ENCODE peak calls at places on chromosomes 6 and 20, in six cellular contexts. One of them, this sample, is unnamed.

GRCh38 chr20:59421089-59421488 is 120.7 kb downstream of the EDN3 start:
- DNase-seq in NCI-H748 treated with DMSO at 0.1 percent for 48 hours: peak
- DNase-seq in colonic mucosa: no peak
- DNase-seq in nephron progenitor cell: no peak
- DNase-seq in RCC 7860: no peak
- DNase-seq in Peyer's patch: no peak
- DNase-seq in this sample: no peak

GRCh38 chr20:14069796-14070195 is 74.5 kb downstream of the MACROD2 start:
- DNase-seq in NCI-H748 treated with DMSO at 0.1 percent for 48 hours: no peak
- DNase-seq in colonic mucosa: no peak
- DNase-seq in nephron progenitor cell: no peak
- DNase-seq in RCC 7860: no peak
- DNase-seq in Peyer's patch: no peak
- DNase-seq in this sample: no peak

GRCh38 chr6:43979525-43979924 is 147.7 kb downstream of the MRPL14 start:
- DNase-seq in NCI-H748 treated with DMSO at 0.1 percent for 48 hours: no peak
- DNase-seq in colonic mucosa: peak
- DNase-seq in nephron progenitor cell: no peak
- DNase-seq in RCC 7860: no peak
- DNase-seq in Peyer's patch: no peak
- DNase-seq in this sample: no peak

GRCh38 chr6:16903470-16903869 is 142.2 kb upstream of the ATXN1 start:
- DNase-seq in NCI-H748 treated with DMSO at 0.1 percent for 48 hours: no peak
- DNase-seq in colonic mucosa: no peak
- DNase-seq in nephron progenitor cell: no peak
- DNase-seq in RCC 7860: no peak
- DNase-seq in Peyer's patch: no peak
- DNase-seq in this sample: no peak

GRCh38 chr6:11328613-11329247 is 96.3 kb upstream of the NEDD9 start:
- DNase-seq in NCI-H748 treated with DMSO at 0.1 percent for 48 hours: no peak
- DNase-seq in colonic mucosa: no peak
- DNase-seq in nephron progenitor cell: no peak
- DNase-seq in RCC 7860: no peak
- DNase-seq in Peyer's patch: no peak
- DNase-seq in this sample: no peak

GRCh38 chr6:9456241-9456658 is 958.6 kb downstream of the TFAP2A start:
- DNase-seq in NCI-H748 treated with DMSO at 0.1 percent for 48 hours: peak
- DNase-seq in colonic mucosa: no peak
- DNase-seq in nephron progenitor cell: peak
- DNase-seq in RCC 7860: no peak
- DNase-seq in Peyer's patch: no peak
- DNase-seq in this sample: no peak

GRCh38 chr20:14494355-14494754 is 156.9 kb upstream of the FLRT3 start:
- DNase-seq in NCI-H748 treated with DMSO at 0.1 percent for 48 hours: no peak
- DNase-seq in colonic mucosa: no peak
- DNase-seq in nephron progenitor cell: no peak
- DNase-seq in RCC 7860: no peak
- DNase-seq in Peyer's patch: no peak
- DNase-seq in this sample: no peak

GRCh38 chr20:50146732-50147662 is 6.5 kb downstream of the PEDS1 start:
- DNase-seq in NCI-H748 treated with DMSO at 0.1 percent for 48 hours: no peak
- DNase-seq in colonic mucosa: peak
- DNase-seq in nephron progenitor cell: no peak
- DNase-seq in RCC 7860: peak
- DNase-seq in Peyer's patch: peak
- DNase-seq in this sample: peak

GRCh38 chr20:13717631-13718044 is 67.1 kb downstream of the ESF1 start:
- DNase-seq in NCI-H748 treated with DMSO at 0.1 percent for 48 hours: no peak
- DNase-seq in colonic mucosa: no peak
- DNase-seq in nephron progenitor cell: no peak
- DNase-seq in RCC 7860: no peak
- DNase-seq in Peyer's patch: no peak
- DNase-seq in this sample: no peak

GRCh38 chr20:34084227-34084923 is 27.7 kb downstream of the EIF2S2 start:
- DNase-seq in NCI-H748 treated with DMSO at 0.1 percent for 48 hours: no peak
- DNase-seq in colonic mucosa: no peak
- DNase-seq in nephron progenitor cell: no peak
- DNase-seq in RCC 7860: no peak
- DNase-seq in Peyer's patch: no peak
- DNase-seq in this sample: no peak

GRCh38 chr20:16927031-16927430 is 178.9 kb downstream of the OTOR start:
- DNase-seq in NCI-H748 treated with DMSO at 0.1 percent for 48 hours: peak
- DNase-seq in colonic mucosa: no peak
- DNase-seq in nephron progenitor cell: no peak
- DNase-seq in RCC 7860: no peak
- DNase-seq in Peyer's patch: no peak
- DNase-seq in this sample: no peak

GRCh38 chr6:14959324-14959885 is 286.5 kb upstream of the JARID2 start:
- DNase-seq in NCI-H748 treated with DMSO at 0.1 percent for 48 hours: no peak
- DNase-seq in colonic mucosa: no peak
- DNase-seq in nephron progenitor cell: no peak
- DNase-seq in RCC 7860: no peak
- DNase-seq in Peyer's patch: no peak
- DNase-seq in this sample: no peak

GRCh38 chr6:46642928-46643751 is 9.5 kb downstream of the CYP39A1 start:
- DNase-seq in NCI-H748 treated with DMSO at 0.1 percent for 48 hours: no peak
- DNase-seq in colonic mucosa: no peak
- DNase-seq in nephron progenitor cell: no peak
- DNase-seq in RCC 7860: no peak
- DNase-seq in Peyer's patch: no peak
- DNase-seq in this sample: no peak